ENCODE peak calls at places on chromosomes 11 and 22, in eight cellular contexts. S, M, N, T, F, K, Y and J are unnamed samples.
A peak's percentile ranks its signal among the peaks of the same experiment; 100 is the strongest.

GRCh38 chr11:64062185-64063039 is 26.7 kb downstream of the FLRT1 start:
- DNase-seq in S (no peak), M (no peak), N (no peak), T (no peak), F (no peak), K (no peak), Y (no peak), J (no peak)

GRCh38 chr22:20554824-20555223 is 47.4 kb downstream of the MED15 start:
- DNase-seq in S (peak; percentile 14), M (peak; percentile 58), N (peak; percentile 46), T (no peak), F (no peak), K (no peak), Y (no peak), J (no peak)

GRCh38 chr22:39631857-39632256 is 61.3 kb downstream of the CACNA1I start:
- DNase-seq in S (no peak), M (no peak), N (no peak), T (no peak), F (no peak), K (no peak), Y (no peak), J (no peak)

GRCh38 chr22:32808038-32808445 is 6.5 kb downstream of the TIMP3 start:
- DNase-seq in S (no peak), M (no peak), N (no peak), T (peak; percentile 84), F (no peak), K (no peak), Y (peak; percentile 1), J (no peak)

GRCh38 chr11:26846222-26846621 is 124.4 kb upstream of the SLC5A12 start:
- DNase-seq in S (no peak), M (no peak), N (no peak), T (no peak), F (no peak), K (no peak), Y (no peak), J (no peak)

GRCh38 chr22:47238886-47239860 is 476.7 kb downstream of the TBC1D22A start:
- DNase-seq in S (no peak), M (no peak), N (no peak), T (no peak), F (no peak), K (no peak), Y (no peak), J (peak; percentile 29)

GRCh38 chr11:110713469-110713776 is 1.2 kb upstream of the ARHGAP20 start:
- DNase-seq in S (no peak), M (no peak), N (no peak), T (no peak), F (no peak), K (no peak), Y (no peak), J (no peak)

GRCh38 chr11:76623171-76623883 is 47.2 kb downstream of the LRRC32 start:
- DNase-seq in S (no peak), M (no peak), N (peak; percentile 35), T (no peak), F (no peak), K (no peak), Y (no peak), J (no peak)

GRCh38 chr22:29744902-29745301 is 21.9 kb downstream of the ZMAT5 start:
- DNase-seq in S (no peak), M (peak; percentile 94), N (peak; percentile 37), T (no peak), F (no peak), K (no peak), Y (no peak), J (no peak)

GRCh38 chr11:112004389-112004788 is 20.8 kb upstream of the DLAT start:
- DNase-seq in S (no peak), M (no peak), N (no peak), T (peak; percentile 15), F (peak; percentile 70), K (no peak), Y (no peak), J (no peak)

GRCh38 chr22:30609260-30610185 is 2.5 kb downstream of the TCN2 start:
- DNase-seq in S (peak; percentile 55), M (peak; percentile 32), N (peak; percentile 76), T (no peak), F (no peak), K (peak; percentile 33), Y (no peak), J (peak; percentile 75)

GRCh38 chr11:119316017-119316728 is 757 bp downstream of the MCAM start:
- DNase-seq in S (peak; percentile 57), M (peak; percentile 76), N (no peak), T (no peak), F (no peak), K (peak; percentile 64), Y (peak; percentile 98), J (peak; percentile 72)

GRCh38 chr11:429931-430456 is 11.8 kb downstream of the ANO9 start:
- DNase-seq in S (no peak), M (peak; percentile 31), N (no peak), T (no peak), F (no peak), K (no peak), Y (no peak), J (no peak)

GRCh38 chr11:70544774-70545625 is 146.7 kb downstream of the CTTN start:
- DNase-seq in S (no peak), M (peak; percentile 29), N (no peak), T (no peak), F (no peak), K (no peak), Y (no peak), J (no peak)

GRCh38 chr22:46224044-46224746 is 25.9 kb downstream of the CDPF1 start:
- DNase-seq in S (no peak), M (no peak), N (no peak), T (no peak), F (no peak), K (no peak), Y (no peak), J (peak; percentile 78)

GRCh38 chr11:7793233-7793632 is 3.5 kb downstream of the OR5P2 start:
- DNase-seq in S (no peak), M (no peak), N (no peak), T (no peak), F (no peak), K (no peak), Y (no peak), J (no peak)

GRCh38 chr11:8252946-8253345 is 10.7 kb downstream of the LMO1 start:
- DNase-seq in S (peak; percentile 11), M (no peak), N (peak; percentile 15), T (no peak), F (no peak), K (no peak), Y (peak; percentile 32), J (peak; percentile 5)

GRCh38 chr22:48042621-48043395 is 1280.4 kb downstream of the TBC1D22A start:
- DNase-seq in S (no peak), M (no peak), N (no peak), T (no peak), F (no peak), K (no peak), Y (no peak), J (no peak)

GRCh38 chr11:114262681-114263509 is 33.3 kb upstream of the NNMT start:
- DNase-seq in S (no peak), M (peak; percentile 56), N (no peak), T (peak; percentile 44), F (peak; percentile 50), K (no peak), Y (no peak), J (peak; percentile 62)

GRCh38 chr11:18721576-18722292 is 4.3 kb downstream of the IGSF22 start:
- DNase-seq in S (peak; percentile 34), M (peak; percentile 57), N (peak; percentile 66), T (no peak), F (peak; percentile 48), K (no peak), Y (no peak), J (peak; percentile 40)

DNA sequence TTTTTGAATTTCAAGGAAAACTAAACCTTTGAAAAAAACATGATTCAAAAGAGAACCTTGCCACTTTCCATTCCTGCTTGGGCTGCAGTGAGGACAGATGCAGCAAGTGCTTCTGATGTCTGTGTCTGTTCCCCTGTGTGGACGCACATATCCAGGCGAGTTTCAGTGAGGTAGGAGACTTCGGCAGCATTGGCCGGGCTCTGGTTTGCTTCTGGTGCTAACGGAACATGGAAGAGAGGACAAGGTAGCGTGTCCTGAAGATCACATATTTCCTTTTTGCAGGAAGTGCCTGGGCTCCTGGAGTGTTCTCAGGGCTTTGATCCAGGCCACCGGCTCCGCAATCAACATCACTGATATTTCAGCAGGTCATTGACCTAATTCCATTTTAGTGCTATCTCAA is 33.1 kb upstream of the IGLL5 start:
- DNase-seq in S (no peak), M (no peak), N (no peak), T (no peak), F (no peak), K (no peak), Y (no peak), J (no peak)
- H3K4me1 ChIP-seq in S (no peaks in the 10 kb centered on the region), M (no peaks in the 10 kb centered on the region), N (no peaks in the 10 kb centered on the region), T (peaks cover 18% of the 10 kb centered on the region), F (peaks cover 70% of the 10 kb centered on the region), K (no peaks in the 10 kb centered on the region), Y (no peaks in the 10 kb centered on the region), J (no peaks in the 10 kb centered on the region)

GRCh38 chr22:44567846-44568493 is 69.9 kb upstream of the RTL6 start:
- DNase-seq in S (no peak), M (peak; percentile 55), N (peak; percentile 62), T (peak; percentile 45), F (peak; percentile 66), K (no peak), Y (peak; percentile 58), J (peak; percentile 31)
- TF ChIP-seq CTCF in S (peak; percentile 25), M (peak; percentile 35), N (peak; percentile 49), T (peak; percentile 72), F (peak; percentile 75), K (peak; percentile 61), Y (peak; percentile 11), J (peak; percentile 49)

DNA sequence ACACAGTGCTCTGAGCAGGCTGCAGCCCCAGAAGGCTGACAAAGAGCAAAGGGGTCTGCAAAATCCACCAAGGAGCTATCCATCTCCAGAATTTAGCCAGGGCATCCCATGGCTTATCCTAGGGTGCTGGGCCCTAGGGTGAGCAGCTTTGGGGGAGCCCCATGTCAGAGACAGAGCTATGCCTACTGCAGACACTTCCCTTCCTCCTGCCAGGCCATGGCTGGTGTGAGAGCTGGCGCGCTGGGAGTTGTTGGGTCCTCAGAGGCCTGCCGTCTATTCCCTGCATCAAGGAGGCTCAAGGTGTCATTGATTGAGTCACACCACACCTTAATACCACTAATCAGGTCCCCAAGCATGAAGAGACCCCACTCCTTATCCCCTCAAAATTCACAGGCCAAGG is 85.3 kb upstream of the TP53I11 start:
- DNase-seq in S (no peak), M (no peak), N (no peak), T (no peak), F (no peak), K (no peak), Y (no peak), J (peak; percentile 2)
- H3K4me1 ChIP-seq in S (no peaks in the 10 kb centered on the region), M (no peaks in the 10 kb centered on the region), N (no peaks in the 10 kb centered on the region), T (no peaks in the 10 kb centered on the region), F (peaks cover 29% of the 10 kb centered on the region), K (no peaks in the 10 kb centered on the region), Y (no peaks in the 10 kb centered on the region), J (no peaks in the 10 kb centered on the region)

DNA sequence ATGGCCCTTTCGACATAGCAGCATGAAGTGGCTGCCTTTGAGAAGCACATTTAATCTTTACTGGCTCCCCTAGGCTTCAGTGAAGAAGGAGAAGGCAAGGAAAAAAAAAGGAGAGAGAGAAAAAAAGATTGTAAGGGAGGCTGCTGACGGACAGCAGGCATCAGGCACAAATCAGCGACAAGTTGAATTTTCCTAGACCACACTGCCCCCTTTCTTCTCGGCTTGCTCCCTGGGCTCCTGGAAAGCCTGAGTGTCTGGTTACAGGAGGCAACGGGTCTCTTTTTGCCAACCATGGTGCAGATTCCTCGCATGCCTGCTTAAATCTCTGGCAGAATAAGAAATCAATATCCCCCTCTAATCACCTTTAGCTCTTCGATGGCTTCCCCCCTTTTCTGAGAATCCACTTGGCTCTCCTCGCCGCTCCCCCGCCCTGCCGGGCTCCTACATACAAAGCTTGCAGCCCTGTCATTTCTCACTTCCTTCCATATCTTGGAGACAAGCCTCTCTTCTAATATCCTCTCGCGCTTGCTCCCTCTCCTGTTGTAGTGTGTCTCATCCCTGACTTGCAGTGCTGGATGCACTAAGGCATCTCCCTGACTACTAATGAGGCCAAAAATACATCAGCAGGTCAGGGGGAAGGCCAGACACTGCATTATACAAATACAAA is 14.3 kb downstream of the BLID start:
- DNase-seq in S (peak; percentile 74), M (peak; percentile 67), N (no peak), T (peak; percentile 20), F (no peak), K (peak; percentile 50), Y (peak; percentile 90), J (peak; percentile 64)
- TF ChIP-seq CTCF in S (peak; percentile 70), M (peak; percentile 61), N (peak; percentile 15), T (peak; percentile 60), F (peak; percentile 11), K (peak; percentile 79), Y (peak; percentile 65), J (peak; percentile 71)